ENCODE peak calls at places on chromosomes 11 and 22, in ten cellular contexts. T is colonic mucosa; D is stimulated activated CD4-positive, alpha-beta T cell treated with anti-CD3 and anti-CD28 coated beads, Interleukin-1b, Interleukin-23, amount 100 ng/mL, for 4 hours; H is fibroblast of lung; S is HFFc6; K is activated CD8-positive, alpha-beta memory T cell treated with anti-CD3 and anti-CD28 coated beads for 24 hours; E is aorta; O is NCI-H774; F is Karpas-422; N is foreskin fibroblast. P is an unnamed sample.

GRCh38 chr11:104943561-104943960 is 24.8 kb downstream of the CASP4 start:
- DNase-seq in T (no peak), D (no peak), H (no peak), S (no peak), K (no peak), E (no peak), O (peak; percentile 55), F (no peak), N (no peak), P (no peak)

GRCh38 chr11:19053909-19054308 is 6.6 kb downstream of the MRGPRX2 start:
- DNase-seq in T (no peak), D (no peak), H (no peak), S (no peak), K (no peak), E (no peak), O (no peak), F (no peak), N (no peak), P (no peak)

GRCh38 chr11:5178046-5178837 is 22.2 kb downstream of the OR51V1 start:
- DNase-seq in T (no peak), D (no peak), H (no peak), S (no peak), K (no peak), E (no peak), O (no peak), F (no peak), N (no peak), P (no peak)

GRCh38 chr11:64755681-64756361 is 4.0 kb downstream of the PYGM start:
- DNase-seq in T (no peak), D (no peak), H (no peak), S (no peak), K (no peak), E (peak; percentile 40), O (no peak), F (no peak), N (no peak), P (no peak)

GRCh38 chr11:64150481-64151239 is 15.3 kb downstream of the MACROD1 start:
- DNase-seq in T (no peak), D (no peak), H (no peak), S (no peak), K (no peak), E (no peak), O (no peak), F (no peak), N (no peak), P (no peak)

GRCh38 chr11:84498016-84498415 is 1129.1 kb downstream of the DLG2 start:
- DNase-seq in T (no peak), D (no peak), H (peak; percentile 9), S (no peak), K (no peak), E (peak; percentile 75), O (no peak), F (no peak), N (no peak), P (peak; percentile 25)

GRCh38 chr11:92388380-92388779 is 163.8 kb downstream of the FAT3 start:
- DNase-seq in T (no peak), D (no peak), H (no peak), S (no peak), K (no peak), E (no peak), O (no peak), F (no peak), N (no peak), P (no peak)

GRCh38 chr11:132999031-132999430 is 533.3 kb downstream of the OPCML start:
- DNase-seq in T (no peak), D (no peak), H (no peak), S (no peak), K (no peak), E (no peak), O (no peak), F (no peak), N (no peak), P (no peak)

GRCh38 chr22:48949375-48950149 is 878.1 kb downstream of the BRD1 start:
- DNase-seq in T (no peak), D (no peak), H (no peak), S (no peak), K (no peak), E (no peak), O (no peak), F (no peak), N (no peak), P (no peak)

GRCh38 chr11:69575296-69576068 is 65.5 kb upstream of the CCND1 start:
- DNase-seq in T (no peak), D (no peak), H (no peak), S (no peak), K (no peak), E (no peak), O (no peak), F (no peak), N (no peak), P (no peak)

GRCh38 chr11:64343740-64344133 is 3.7 kb downstream of the CCDC88B start:
- DNase-seq in T (peak; percentile 55), D (no peak), H (no peak), S (no peak), K (no peak), E (no peak), O (no peak), F (no peak), N (no peak), P (no peak)

GRCh38 chr11:33802414-33802950 is 28.2 kb upstream of the FBXO3 start:
- DNase-seq in T (peak; percentile 59), D (peak; percentile 9), H (peak; percentile 88), S (peak; percentile 80), K (peak; percentile 62), E (peak; percentile 62), O (peak; percentile 72), F (no peak), N (peak; percentile 78), P (peak; percentile 90)

P was measured in EH.